ENCODE peak calls at places on chromosome 3, in nine cellular contexts. A is breast epithelium; B is right lobe of liver; I is PC-3; U is CD4-positive, CD25-positive, alpha-beta regulatory T cell; V is H1; N is left ventricle myocardium inferior; O is testis; L is adrenal gland. Z is an unnamed sample. For H3K4me1, the result is how much of the 10 kb centered on the place peaks cover.

GRCh38 chr3:168988867-168989266 is 674.6 kb downstream of the MECOM start:
- DNase-seq in A (no peak), B (no peak), I (no peak), U (no peak), V (no peak), N (no peak), O (no peak), L (no peak), Z (no peak)

GRCh38 chr3:62995142-62995541 is 119.9 kb upstream of the CADPS start:
- DNase-seq in A (no peak), B (no peak), I (no peak), U (no peak), V (no peak), N (no peak), O (no peak), L (no peak), Z (no peak)

GRCh38 chr3:143433787-143434378 is 314.3 kb downstream of the CHST2 start:
- DNase-seq in A (no peak), B (no peak), I (peak), U (no peak), V (peak), N (no peak), O (no peak), L (no peak), Z (no peak)

GRCh38 chr3:184574552-184575430 is 13.2 kb downstream of the EPHB3 start:
- DNase-seq in A (no peak), B (no peak), I (no peak), U (no peak), V (peak), N (no peak), O (no peak), L (no peak), Z (no peak)

GRCh38 chr3:61637088-61638051 is 76.0 kb downstream of the PTPRG start:
- DNase-seq in A (no peak), B (peak), I (no peak), U (no peak), V (peak), N (no peak), O (peak), L (peak), Z (peak)

GRCh38 chr3:133845127-133845526 is 39.5 kb downstream of the SRPRB start:
- DNase-seq in A (no peak), B (no peak), I (no peak), U (no peak), V (no peak), N (no peak), O (no peak), L (no peak), Z (no peak)

GRCh38 chr3:29324180-29324651 is 43.3 kb downstream of the RBMS3 start:
- DNase-seq in A (no peak), B (peak), I (peak), U (no peak), V (no peak), N (peak), O (peak), L (peak), Z (peak)

GRCh38 chr3:58874248-58874741 is 175.5 kb downstream of the CFAP20DC start:
- DNase-seq in A (no peak), B (no peak), I (peak), U (no peak), V (no peak), N (no peak), O (no peak), L (no peak), Z (no peak)

GRCh38 chr3:43346990-43347749 is 60.8 kb downstream of the SNRK start:
- DNase-seq in A (no peak), B (no peak), I (no peak), U (peak), V (no peak), N (no peak), O (no peak), L (no peak), Z (peak)

GRCh38 chr3:195893121-195893449 is 15.3 kb downstream of the TNK2 start:
- DNase-seq in A (no peak), B (peak), I (no peak), U (no peak), V (no peak), N (peak), O (no peak), L (no peak), Z (no peak)

GRCh38 chr3:188788621-188789081 is 383.1 kb upstream of the TPRG1 start:
- DNase-seq in A (no peak), B (no peak), I (peak), U (peak), V (no peak), N (no peak), O (no peak), L (no peak), Z (no peak)

DNA sequence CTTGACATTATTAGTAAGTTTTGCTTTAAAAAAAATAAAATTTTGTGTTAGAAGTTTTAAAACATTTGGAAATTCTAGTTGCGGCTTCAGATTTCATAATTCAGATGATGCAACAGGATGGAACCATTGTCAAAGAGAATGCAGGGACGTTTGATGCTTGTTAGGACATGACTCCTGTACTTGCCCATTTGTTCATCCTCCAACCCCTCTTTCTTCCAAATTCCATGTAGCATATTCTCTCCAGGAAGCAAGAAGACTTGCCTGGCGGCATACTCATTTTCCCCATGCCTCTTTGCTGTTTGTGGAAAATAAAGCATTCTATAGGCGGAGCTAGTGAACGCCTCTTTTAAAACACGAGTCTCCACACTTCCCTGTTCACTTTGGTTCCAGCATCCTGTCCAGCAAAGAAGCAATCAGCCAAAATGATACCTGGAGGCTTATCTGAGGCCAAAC is at the start of gene CSTA:
- DNase-seq in A (no peak), B (no peak), I (no peak), U (no peak), V (no peak), N (no peak), O (no peak), L (no peak), Z (no peak)
- H3K27ac ChIP-seq in A (peak), B (no peak), I (no peak), U (no peak), V (no peak), N (no peak), O (no peak), L (no peak), Z (no peak)

DNA sequence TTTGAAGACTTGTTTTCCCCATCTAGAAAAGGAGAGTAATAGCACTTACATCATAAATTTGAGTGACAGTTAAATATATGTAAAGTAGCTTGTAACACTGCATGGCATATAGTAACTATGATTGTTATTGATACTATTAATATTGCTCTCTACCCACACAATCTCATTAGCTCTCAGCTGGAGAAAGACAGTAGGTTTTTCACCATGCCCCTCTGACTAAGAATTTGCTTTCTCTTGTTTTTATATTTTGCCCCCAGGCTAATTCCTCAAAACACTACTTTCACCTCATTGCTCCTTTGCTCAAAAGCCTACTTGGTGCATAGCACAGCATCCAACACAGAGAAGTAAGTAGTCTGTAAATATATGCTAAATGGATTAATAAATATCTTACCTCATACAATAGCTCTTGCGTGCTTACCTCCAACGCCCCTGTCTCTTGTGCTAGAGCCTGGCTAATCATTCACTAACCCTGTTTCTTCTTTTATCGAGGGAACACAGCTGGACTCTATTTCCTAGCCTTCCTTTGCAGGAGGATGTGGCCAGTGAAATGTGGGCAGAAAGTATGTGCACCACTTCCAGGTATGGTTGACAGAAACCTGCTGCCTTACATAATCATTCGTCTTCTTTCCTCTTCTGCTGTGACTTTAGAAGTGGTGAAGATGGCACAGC is 190.0 kb downstream of the PLCH1 start:
- DNase-seq in A (no peak), B (no peak), I (no peak), U (no peak), V (no peak), N (no peak), O (no peak), L (no peak), Z (peak)
- H3K4me1 ChIP-seq in A (under half), B (under half), I (under half), U (under half), V (under half), N (under half), O (under half), L (under half), Z (under half)

GRCh38 chr3:44952689-44953088 is 23.3 kb downstream of the ZDHHC3 start:
- DNase-seq in A (no peak), B (no peak), I (no peak), U (no peak), V (no peak), N (no peak), O (no peak), L (no peak), Z (no peak)

GRCh38 chr3:44954962-44955361 is 21.0 kb downstream of the ZDHHC3 start:
- DNase-seq in A (no peak), B (peak), I (peak), U (no peak), V (no peak), N (no peak), O (no peak), L (no peak), Z (no peak)

GRCh38 chr3:44957986-44958385 is 18.0 kb downstream of the ZDHHC3 start:
- DNase-seq in A (no peak), B (no peak), I (no peak), U (no peak), V (no peak), N (no peak), O (no peak), L (no peak), Z (no peak)

GRCh38 chr3:44955917-44956316 is 20.1 kb downstream of the ZDHHC3 start:
- DNase-seq in A (no peak), B (no peak), I (no peak), U (no peak), V (no peak), N (no peak), O (no peak), L (no peak), Z (no peak)

DNA sequence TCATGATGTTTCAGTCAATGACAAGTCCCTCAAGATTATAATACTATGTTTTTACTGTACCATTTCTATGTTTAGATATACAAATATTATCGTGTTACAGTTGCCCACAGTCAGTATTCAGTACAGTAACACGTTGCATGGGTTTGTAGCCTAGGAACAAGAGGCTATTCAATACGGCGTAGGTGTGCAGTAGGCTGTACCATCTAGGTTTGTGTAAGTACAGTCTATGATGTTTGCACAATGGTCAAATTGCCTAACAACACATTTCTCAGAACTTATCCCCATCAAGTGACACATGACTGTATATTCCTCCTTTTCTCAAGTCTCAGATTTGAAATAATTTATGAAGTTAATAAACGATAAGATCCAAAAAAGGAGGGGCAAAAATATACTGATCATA is 21.7 kb downstream of the ZDHHC3 start:
- DNase-seq in A (no peak), B (no peak), I (no peak), U (no peak), V (no peak), N (no peak), O (no peak), L (no peak), Z (no peak)
- H3K27ac ChIP-seq in A (no peak), B (no peak), I (peak), U (no peak), V (no peak), N (no peak), O (no peak), L (no peak), Z (no peak)

GRCh38 chr3:130932979-130933378 is 39.1 kb downstream of the ATP2C1 start:
- DNase-seq in A (no peak), B (no peak), I (no peak), U (no peak), V (no peak), N (no peak), O (no peak), L (no peak), Z (no peak)
- H3K4me1 ChIP-seq in A (under half), B (under half), I (under half), U (under half), V (under half), N (under half), O (under half), L (under half), Z (under half)